ENCODE peak calls at places on chromosome 9, in five cellular contexts. One of them, this sample, is unnamed. For H3K4me1, the result is how much of the 10 kb centered on the place peaks cover.

GRCh38 chr9:92524881-92525280 is 10.9 kb downstream of the ECM2 start:
- DNase-seq in SJSA1: no peak
- DNase-seq in neural progenitor cell: no peak
- DNase-seq in esophagus squamous epithelium: no peak
- DNase-seq in aorta: no peak
- DNase-seq in this sample: no peak

GRCh38 chr9:129076640-129077037 is 4.3 kb upstream of the DOLPP1 start:
- DNase-seq in SJSA1: no peak
- DNase-seq in neural progenitor cell: no peak
- DNase-seq in esophagus squamous epithelium: no peak
- DNase-seq in aorta: no peak
- DNase-seq in this sample: no peak

GRCh38 chr9:120931278-120932085 is 4.9 kb upstream of the TRAF1 start:
- DNase-seq in SJSA1: peak
- DNase-seq in neural progenitor cell: no peak
- DNase-seq in esophagus squamous epithelium: no peak
- DNase-seq in aorta: peak
- DNase-seq in this sample: peak

GRCh38 chr9:101739311-101739710 is 864 bp upstream of the GRIN3A start:
- DNase-seq in SJSA1: no peak
- DNase-seq in neural progenitor cell: no peak
- DNase-seq in esophagus squamous epithelium: no peak
- DNase-seq in aorta: no peak
- DNase-seq in this sample: no peak

GRCh38 chr9:109258619-109259321 is 62.1 kb downstream of the EPB41L4B start:
- DNase-seq in SJSA1: no peak
- DNase-seq in neural progenitor cell: peak
- DNase-seq in esophagus squamous epithelium: no peak
- DNase-seq in aorta: no peak
- DNase-seq in this sample: no peak

GRCh38 chr9:136014147-136014927 is 53.2 kb upstream of the UBAC1 start:
- DNase-seq in SJSA1: no peak
- DNase-seq in neural progenitor cell: no peak
- DNase-seq in esophagus squamous epithelium: no peak
- DNase-seq in aorta: peak
- DNase-seq in this sample: no peak

GRCh38 chr9:37988041-37988440 is 81.0 kb downstream of the SHB start:
- DNase-seq in SJSA1: no peak
- DNase-seq in neural progenitor cell: no peak
- DNase-seq in esophagus squamous epithelium: no peak
- DNase-seq in aorta: no peak
- DNase-seq in this sample: no peak

GRCh38 chr9:136254381-136255165 is 9.0 kb upstream of the QSOX2 start:
- DNase-seq in SJSA1: no peak
- DNase-seq in neural progenitor cell: no peak
- DNase-seq in esophagus squamous epithelium: no peak
- DNase-seq in aorta: no peak
- DNase-seq in this sample: no peak

GRCh38 chr9:26175264-26175663 is 497.0 kb upstream of the TUSC1 start:
- DNase-seq in SJSA1: no peak
- DNase-seq in neural progenitor cell: no peak
- DNase-seq in esophagus squamous epithelium: no peak
- DNase-seq in aorta: no peak
- DNase-seq in this sample: no peak

GRCh38 chr9:4048441-4048840 is 251.4 kb downstream of the GLIS3 start:
- DNase-seq in SJSA1: no peak
- DNase-seq in neural progenitor cell: peak
- DNase-seq in esophagus squamous epithelium: no peak
- DNase-seq in aorta: no peak
- DNase-seq in this sample: no peak

GRCh38 chr9:109717342-109717741 is 62.7 kb upstream of the PALM2AKAP2 start:
- DNase-seq in SJSA1: no peak
- DNase-seq in neural progenitor cell: no peak
- DNase-seq in esophagus squamous epithelium: no peak
- DNase-seq in aorta: no peak
- DNase-seq in this sample: no peak

GRCh38 chr9:111360881-111361280 is 30.9 kb upstream of the OR2K2 start:
- DNase-seq in SJSA1: no peak
- DNase-seq in neural progenitor cell: no peak
- DNase-seq in esophagus squamous epithelium: no peak
- DNase-seq in aorta: no peak
- DNase-seq in this sample: no peak
- H3K4me3 ChIP-seq in SJSA1: no peak
- H3K4me3 ChIP-seq in neural progenitor cell: no peak
- H3K4me3 ChIP-seq in esophagus squamous epithelium: no peak
- H3K4me3 ChIP-seq in aorta: no peak
- H3K4me3 ChIP-seq in this sample: no peak

GRCh38 chr9:130213898-130214761 is 41.9 kb downstream of the NCS1 start:
- DNase-seq in SJSA1: no peak
- DNase-seq in neural progenitor cell: peak
- DNase-seq in esophagus squamous epithelium: no peak
- DNase-seq in aorta: peak
- DNase-seq in this sample: no peak
- H3K4me1 ChIP-seq in SJSA1: under half
- H3K4me1 ChIP-seq in neural progenitor cell: under half
- H3K4me1 ChIP-seq in esophagus squamous epithelium: under half
- H3K4me1 ChIP-seq in aorta: under half
- H3K4me1 ChIP-seq in this sample: under half

GRCh38 chr9:130897848-130898551 is 1.4 kb upstream of the QRFP start:
- DNase-seq in SJSA1: no peak
- DNase-seq in neural progenitor cell: no peak
- DNase-seq in esophagus squamous epithelium: no peak
- DNase-seq in aorta: no peak
- DNase-seq in this sample: no peak

GRCh38 chr9:130897105-130897751 is 616 bp upstream of the QRFP start:
- DNase-seq in SJSA1: no peak
- DNase-seq in neural progenitor cell: no peak
- DNase-seq in esophagus squamous epithelium: no peak
- DNase-seq in aorta: no peak
- DNase-seq in this sample: no peak

GRCh38 chr9:130900701-130901497 is 4.3 kb upstream of the QRFP start:
- DNase-seq in SJSA1: no peak
- DNase-seq in neural progenitor cell: no peak
- DNase-seq in esophagus squamous epithelium: no peak
- DNase-seq in aorta: no peak
- DNase-seq in this sample: no peak

GRCh38 chr9:130898552-130898852 is 1.9 kb upstream of the QRFP start:
- DNase-seq in SJSA1: no peak
- DNase-seq in neural progenitor cell: no peak
- DNase-seq in esophagus squamous epithelium: no peak
- DNase-seq in aorta: no peak
- DNase-seq in this sample: no peak

DNA sequence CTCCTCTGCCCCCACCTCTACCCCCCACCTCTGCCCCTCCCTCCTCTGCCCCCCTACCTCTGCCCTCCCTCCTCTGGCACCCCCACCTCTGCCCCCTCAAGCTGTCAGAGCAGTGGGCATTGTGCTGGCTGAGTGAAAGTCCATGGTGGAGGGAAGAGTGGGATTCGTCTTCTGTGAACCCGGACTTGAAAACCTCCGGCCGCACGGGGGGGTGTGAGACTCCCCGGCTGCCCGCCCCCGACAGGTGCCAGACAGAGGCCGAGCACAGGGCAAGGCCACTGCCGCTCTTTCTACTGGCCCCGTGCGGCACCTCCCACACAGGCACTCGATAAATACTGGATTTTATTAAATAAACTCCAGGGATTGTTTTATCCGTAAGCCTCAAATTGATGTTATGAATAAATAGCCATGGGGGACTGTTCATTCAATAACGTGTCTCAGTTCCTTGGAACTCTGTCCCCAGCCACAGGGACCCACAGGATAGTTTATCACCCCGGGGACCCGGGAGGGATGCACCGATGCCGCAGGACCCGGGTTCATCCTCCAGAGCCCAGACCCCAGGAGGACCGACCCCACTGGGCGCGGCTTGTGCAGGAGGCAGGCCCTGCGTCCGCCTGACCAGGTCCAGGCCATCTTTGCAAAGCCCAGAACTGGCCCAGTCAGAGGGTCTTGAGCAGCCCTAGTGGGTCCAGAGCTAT is 2.6 kb upstream of the QRFP start:
- DNase-seq in SJSA1: no peak
- DNase-seq in neural progenitor cell: no peak
- DNase-seq in esophagus squamous epithelium: no peak
- DNase-seq in aorta: no peak
- DNase-seq in this sample: no peak
- H3K27ac ChIP-seq in SJSA1: no peak
- H3K27ac ChIP-seq in neural progenitor cell: no peak
- H3K27ac ChIP-seq in esophagus squamous epithelium: no peak
- H3K27ac ChIP-seq in aorta: no peak
- H3K27ac ChIP-seq in this sample: no peak

DNA sequence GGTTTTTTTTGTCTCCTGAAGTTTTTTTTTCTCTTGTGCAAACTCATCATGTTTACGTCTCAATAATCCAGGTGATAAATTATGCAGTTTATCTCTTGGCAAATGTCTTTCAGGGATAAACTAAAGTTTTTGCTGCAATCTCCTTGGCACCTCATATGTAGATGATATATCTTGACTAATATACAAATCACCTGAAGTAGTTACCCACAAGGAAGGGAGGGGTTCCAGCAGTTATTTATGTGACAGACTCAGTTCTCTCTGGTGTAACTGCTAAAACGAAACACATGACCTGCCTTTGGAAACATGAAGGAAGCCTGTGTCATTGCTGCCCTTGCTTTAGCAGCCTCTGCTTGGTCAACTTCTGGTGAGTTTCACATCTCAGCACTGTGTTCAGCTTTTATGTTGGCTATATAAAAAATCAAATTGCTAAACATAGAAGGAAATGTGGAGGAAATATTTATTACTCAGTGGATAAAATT is 39.3 kb upstream of the KIAA1958 start:
- DNase-seq in SJSA1: no peak
- DNase-seq in neural progenitor cell: no peak
- DNase-seq in esophagus squamous epithelium: no peak
- DNase-seq in aorta: no peak
- DNase-seq in this sample: no peak
- H3K4me3 ChIP-seq in SJSA1: no peak
- H3K4me3 ChIP-seq in neural progenitor cell: no peak
- H3K4me3 ChIP-seq in esophagus squamous epithelium: no peak
- H3K4me3 ChIP-seq in aorta: no peak
- H3K4me3 ChIP-seq in this sample: no peak

GRCh38 chr9:131418143-131419028 is 24.5 kb downstream of the PRRC2B start:
- DNase-seq in SJSA1: no peak
- DNase-seq in neural progenitor cell: peak
- DNase-seq in esophagus squamous epithelium: no peak
- DNase-seq in aorta: no peak
- DNase-seq in this sample: no peak
- H3K4me1 ChIP-seq in SJSA1: half or more
- H3K4me1 ChIP-seq in neural progenitor cell: half or more
- H3K4me1 ChIP-seq in esophagus squamous epithelium: half or more
- H3K4me1 ChIP-seq in aorta: under half
- H3K4me1 ChIP-seq in this sample: under half

GRCh38 chr9:7567687-7568086 is 231.9 kb downstream of the DMAC1 start:
- DNase-seq in SJSA1: no peak
- DNase-seq in neural progenitor cell: no peak
- DNase-seq in esophagus squamous epithelium: no peak
- DNase-seq in aorta: no peak
- DNase-seq in this sample: no peak
- H3K27ac ChIP-seq in SJSA1: no peak
- H3K27ac ChIP-seq in neural progenitor cell: no peak
- H3K27ac ChIP-seq in esophagus squamous epithelium: no peak
- H3K27ac ChIP-seq in aorta: no peak
- H3K27ac ChIP-seq in this sample: no peak

GRCh38 chr9:124500028-124500795 is 7.0 kb downstream of the NR5A1 start:
- DNase-seq in SJSA1: no peak
- DNase-seq in neural progenitor cell: no peak
- DNase-seq in esophagus squamous epithelium: no peak
- DNase-seq in aorta: no peak
- DNase-seq in this sample: no peak
- H3K4me3 ChIP-seq in SJSA1: no peak
- H3K4me3 ChIP-seq in neural progenitor cell: no peak
- H3K4me3 ChIP-seq in esophagus squamous epithelium: no peak
- H3K4me3 ChIP-seq in aorta: no peak
- H3K4me3 ChIP-seq in this sample: no peak

GRCh38 chr9:134325813-134326753 is at the start of gene RXRA:
- DNase-seq in SJSA1: peak
- DNase-seq in neural progenitor cell: peak
- DNase-seq in esophagus squamous epithelium: no peak
- DNase-seq in aorta: peak
- DNase-seq in this sample: peak
- H3K4me1 ChIP-seq in SJSA1: under half
- H3K4me1 ChIP-seq in neural progenitor cell: half or more
- H3K4me1 ChIP-seq in esophagus squamous epithelium: half or more
- H3K4me1 ChIP-seq in aorta: under half
- H3K4me1 ChIP-seq in this sample: under half

GRCh38 chr9:95874989-95875304 is 544 bp upstream of the ERCC6L2 start:
- DNase-seq in SJSA1: peak
- DNase-seq in neural progenitor cell: peak
- DNase-seq in esophagus squamous epithelium: no peak
- DNase-seq in aorta: peak
- DNase-seq in this sample: peak
- H3K27ac ChIP-seq in SJSA1: no peak
- H3K27ac ChIP-seq in neural progenitor cell: peak
- H3K27ac ChIP-seq in esophagus squamous epithelium: no peak
- H3K27ac ChIP-seq in aorta: no peak
- H3K27ac ChIP-seq in this sample: no peak